ENCODE peak calls at places on chromosomes 7 and 10, in five cellular contexts. One of them, this sample, is unnamed. For H3K4me1, the result is how much of the 10 kb centered on the place peaks cover.

GRCh38 chr10:119315128-119316001 is 108.0 kb downstream of the GRK5 start:
- DNase-seq in GM12878: peak
- DNase-seq in heart right ventricle: peak
- DNase-seq in A549: peak
- DNase-seq in kidney: peak
- DNase-seq in this sample: peak

GRCh38 chr10:118873738-118874105 is 119.0 kb upstream of the CACUL1 start:
- DNase-seq in GM12878: no peak
- DNase-seq in heart right ventricle: no peak
- DNase-seq in A549: no peak
- DNase-seq in kidney: no peak
- DNase-seq in this sample: no peak

GRCh38 chr7:48481235-48481634 is 310.0 kb downstream of the ABCA13 start:
- DNase-seq in GM12878: no peak
- DNase-seq in heart right ventricle: no peak
- DNase-seq in A549: no peak
- DNase-seq in kidney: no peak
- DNase-seq in this sample: no peak

GRCh38 chr7:391961-392524 is 102.1 kb downstream of the FOXL3 start:
- DNase-seq in GM12878: no peak
- DNase-seq in heart right ventricle: no peak
- DNase-seq in A549: no peak
- DNase-seq in kidney: peak
- DNase-seq in this sample: no peak

GRCh38 chr7:29087840-29088169 is 58.5 kb downstream of the CPVL start:
- DNase-seq in GM12878: no peak
- DNase-seq in heart right ventricle: no peak
- DNase-seq in A549: no peak
- DNase-seq in kidney: no peak
- DNase-seq in this sample: no peak

GRCh38 chr10:86071145-86071544 is 295.4 kb downstream of the GRID1 start:
- DNase-seq in GM12878: no peak
- DNase-seq in heart right ventricle: no peak
- DNase-seq in A549: no peak
- DNase-seq in kidney: no peak
- DNase-seq in this sample: no peak

GRCh38 chr10:113959383-113959760 is 84.3 kb upstream of the ADRB1 start:
- DNase-seq in GM12878: no peak
- DNase-seq in heart right ventricle: no peak
- DNase-seq in A549: no peak
- DNase-seq in kidney: no peak
- DNase-seq in this sample: no peak

GRCh38 chr7:1103009-1103788 is 15.3 kb downstream of the GPER1 start:
- DNase-seq in GM12878: peak
- DNase-seq in heart right ventricle: no peak
- DNase-seq in A549: no peak
- DNase-seq in kidney: peak
- DNase-seq in this sample: no peak

GRCh38 chr10:59843733-59844132 is 62.6 kb downstream of the CCDC6 start:
- DNase-seq in GM12878: no peak
- DNase-seq in heart right ventricle: no peak
- DNase-seq in A549: no peak
- DNase-seq in kidney: no peak
- DNase-seq in this sample: no peak

GRCh38 chr7:20393021-20394015 is 62.6 kb downstream of the ITGB8 start:
- DNase-seq in GM12878: peak
- DNase-seq in heart right ventricle: no peak
- DNase-seq in A549: no peak
- DNase-seq in kidney: no peak
- DNase-seq in this sample: no peak

GRCh38 chr7:14841850-14842249 is 60.7 kb downstream of the DGKB start:
- DNase-seq in GM12878: no peak
- DNase-seq in heart right ventricle: no peak
- DNase-seq in A549: no peak
- DNase-seq in kidney: no peak
- DNase-seq in this sample: no peak

GRCh38 chr7:36497775-36498174 is 108.1 kb downstream of the ANLN start:
- DNase-seq in GM12878: no peak
- DNase-seq in heart right ventricle: no peak
- DNase-seq in A549: no peak
- DNase-seq in kidney: no peak
- DNase-seq in this sample: no peak

GRCh38 chr10:34029455-34029854 is 695.0 kb upstream of the NRP1 start:
- DNase-seq in GM12878: no peak
- DNase-seq in heart right ventricle: no peak
- DNase-seq in A549: no peak
- DNase-seq in kidney: no peak
- DNase-seq in this sample: no peak

GRCh38 chr7:81029523-81029922 is 110.7 kb upstream of the SEMA3C start:
- DNase-seq in GM12878: no peak
- DNase-seq in heart right ventricle: no peak
- DNase-seq in A549: no peak
- DNase-seq in kidney: no peak
- DNase-seq in this sample: no peak

GRCh38 chr7:134712196-134712595 is 65.5 kb downstream of the BPGM start:
- DNase-seq in GM12878: no peak
- DNase-seq in heart right ventricle: no peak
- DNase-seq in A549: no peak
- DNase-seq in kidney: no peak
- DNase-seq in this sample: no peak

GRCh38 chr10:112520864-112521263 is 73.8 kb downstream of the VTI1A start:
- DNase-seq in GM12878: no peak
- DNase-seq in heart right ventricle: no peak
- DNase-seq in A549: no peak
- DNase-seq in kidney: no peak
- DNase-seq in this sample: no peak

GRCh38 chr7:130695840-130696239 is 9.5 kb upstream of the TSGA13 start:
- DNase-seq in GM12878: no peak
- DNase-seq in heart right ventricle: no peak
- DNase-seq in A549: peak
- DNase-seq in kidney: no peak
- DNase-seq in this sample: no peak

GRCh38 chr7:149027560-149028345 is 552 bp downstream of the PDIA4 start:
- DNase-seq in GM12878: no peak
- DNase-seq in heart right ventricle: no peak
- DNase-seq in A549: peak
- DNase-seq in kidney: no peak
- DNase-seq in this sample: no peak

GRCh38 chr10:68043030-68043429 is 32.1 kb downstream of the HERC4 start:
- DNase-seq in GM12878: no peak
- DNase-seq in heart right ventricle: no peak
- DNase-seq in A549: no peak
- DNase-seq in kidney: no peak
- DNase-seq in this sample: no peak

GRCh38 chr7:23469150-23469960 is 936 bp downstream of the IGF2BP3 start:
- DNase-seq in GM12878: no peak
- DNase-seq in heart right ventricle: no peak
- DNase-seq in A549: no peak
- DNase-seq in kidney: no peak
- DNase-seq in this sample: no peak

GRCh38 chr10:11026761-11027160 is 9.1 kb downstream of the CELF2 start:
- DNase-seq in GM12878: no peak
- DNase-seq in heart right ventricle: no peak
- DNase-seq in A549: no peak
- DNase-seq in kidney: no peak
- DNase-seq in this sample: no peak

DNA sequence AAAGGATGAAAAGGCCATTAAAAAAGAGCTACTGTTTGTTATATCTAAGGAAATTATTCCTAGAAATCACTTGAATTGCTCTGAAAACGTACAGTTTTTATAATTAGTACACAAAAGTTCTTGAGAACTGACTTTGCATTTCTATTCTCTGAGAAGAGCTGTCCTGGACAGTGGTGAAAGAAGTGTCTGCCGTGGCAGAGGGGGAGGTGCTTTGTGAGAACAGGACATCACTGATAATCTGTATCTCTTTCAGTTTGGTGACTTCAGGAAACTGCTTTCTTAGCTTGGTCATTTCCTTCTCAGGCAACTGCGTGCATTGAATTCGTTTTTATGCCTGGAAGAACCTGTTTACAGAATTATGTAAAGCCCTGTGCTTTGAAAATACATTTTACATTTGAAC is 52.1 kb downstream of the POLL start:
- DNase-seq in GM12878: no peak
- DNase-seq in heart right ventricle: no peak
- DNase-seq in A549: no peak
- DNase-seq in kidney: no peak
- DNase-seq in this sample: no peak
- H3K27ac ChIP-seq in GM12878: no peak
- H3K27ac ChIP-seq in heart right ventricle: no peak
- H3K27ac ChIP-seq in A549: no peak
- H3K27ac ChIP-seq in kidney: no peak
- H3K27ac ChIP-seq in this sample: no peak

GRCh38 chr7:21939858-21940322 is 5.8 kb downstream of the CDCA7L start:
- DNase-seq in GM12878: no peak
- DNase-seq in heart right ventricle: no peak
- DNase-seq in A549: no peak
- DNase-seq in kidney: no peak
- DNase-seq in this sample: no peak

GRCh38 chr7:21942955-21943354 is 2.7 kb downstream of the CDCA7L start:
- DNase-seq in GM12878: no peak
- DNase-seq in heart right ventricle: no peak
- DNase-seq in A549: no peak
- DNase-seq in kidney: no peak
- DNase-seq in this sample: no peak

GRCh38 chr7:21943436-21943835 is 2.3 kb downstream of the CDCA7L start:
- DNase-seq in GM12878: no peak
- DNase-seq in heart right ventricle: no peak
- DNase-seq in A549: no peak
- DNase-seq in kidney: no peak
- DNase-seq in this sample: no peak

GRCh38 chr7:21939136-21939857 is 6.4 kb downstream of the CDCA7L start:
- DNase-seq in GM12878: peak
- DNase-seq in heart right ventricle: no peak
- DNase-seq in A549: no peak
- DNase-seq in kidney: no peak
- DNase-seq in this sample: no peak

GRCh38 chr7:21941570-21942224 is 4.0 kb downstream of the CDCA7L start:
- DNase-seq in GM12878: peak
- DNase-seq in heart right ventricle: no peak
- DNase-seq in A549: no peak
- DNase-seq in kidney: no peak
- DNase-seq in this sample: no peak
- H3K4me1 ChIP-seq in GM12878: under half
- H3K4me1 ChIP-seq in heart right ventricle: under half
- H3K4me1 ChIP-seq in A549: under half
- H3K4me1 ChIP-seq in kidney: under half
- H3K4me1 ChIP-seq in this sample: under half

GRCh38 chr10:126198681-126199080 is 189.6 kb downstream of the ADAM12 start:
- DNase-seq in GM12878: no peak
- DNase-seq in heart right ventricle: no peak
- DNase-seq in A549: no peak
- DNase-seq in kidney: no peak
- DNase-seq in this sample: no peak
- H3K27ac ChIP-seq in GM12878: no peak
- H3K27ac ChIP-seq in heart right ventricle: no peak
- H3K27ac ChIP-seq in A549: peak
- H3K27ac ChIP-seq in kidney: no peak
- H3K27ac ChIP-seq in this sample: no peak

DNA sequence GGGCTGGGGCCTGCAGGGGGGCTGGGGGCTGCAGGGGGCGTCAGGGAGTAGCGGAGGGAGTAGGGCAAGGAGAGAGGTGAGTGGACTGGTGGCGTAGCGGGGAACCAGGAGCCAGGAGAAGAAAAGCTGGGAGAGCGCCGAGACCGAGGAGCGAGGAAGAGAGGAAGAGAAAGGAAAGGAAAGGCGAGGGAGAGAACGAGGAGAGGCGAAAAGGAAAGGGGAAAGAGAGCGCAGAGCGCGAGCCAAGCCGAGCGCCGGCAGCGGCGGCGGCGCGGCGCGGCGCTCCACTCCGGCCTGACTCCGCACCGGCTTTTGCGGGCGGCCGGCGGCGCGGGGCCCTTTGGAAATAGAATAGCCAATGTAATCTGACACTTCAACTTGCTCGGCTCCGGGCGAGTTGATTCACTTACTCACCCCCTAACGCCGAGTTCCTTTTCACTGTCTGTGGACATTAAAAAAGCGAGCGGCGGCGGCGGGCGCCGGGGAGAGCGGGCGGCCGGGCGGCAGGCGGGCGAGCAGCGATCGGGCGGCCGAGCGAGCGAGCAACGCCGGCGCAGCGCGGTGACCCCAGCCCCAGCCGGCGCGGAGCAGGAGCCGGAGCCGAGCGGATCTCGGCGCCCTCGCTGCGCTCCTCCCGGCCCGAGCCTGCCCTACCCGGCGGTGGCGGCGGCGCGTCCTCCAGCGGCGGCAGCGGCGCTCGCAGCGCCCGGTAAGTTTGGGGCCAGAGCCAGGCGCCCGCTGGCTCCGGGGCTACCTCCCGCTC is at the start of gene ZMIZ1:
- DNase-seq in GM12878: no peak
- DNase-seq in heart right ventricle: peak
- DNase-seq in A549: peak
- DNase-seq in kidney: peak
- DNase-seq in this sample: peak
- H3K4me1 ChIP-seq in GM12878: under half
- H3K4me1 ChIP-seq in heart right ventricle: under half
- H3K4me1 ChIP-seq in A549: under half
- H3K4me1 ChIP-seq in kidney: under half
- H3K4me1 ChIP-seq in this sample: under half

GRCh38 chr10:49186613-49187012 is 1.6 kb downstream of the TMEM273 start:
- DNase-seq in GM12878: no peak
- DNase-seq in heart right ventricle: no peak
- DNase-seq in A549: no peak
- DNase-seq in kidney: no peak
- DNase-seq in this sample: no peak
- H3K27ac ChIP-seq in GM12878: no peak
- H3K27ac ChIP-seq in heart right ventricle: no peak
- H3K27ac ChIP-seq in A549: no peak
- H3K27ac ChIP-seq in kidney: no peak
- H3K27ac ChIP-seq in this sample: no peak

GRCh38 chr10:66926841-66927240 is 1.0 kb downstream of the LRRTM3 start:
- DNase-seq in GM12878: no peak
- DNase-seq in heart right ventricle: no peak
- DNase-seq in A549: no peak
- DNase-seq in kidney: no peak
- DNase-seq in this sample: no peak
- H3K4me1 ChIP-seq in GM12878: under half
- H3K4me1 ChIP-seq in heart right ventricle: under half
- H3K4me1 ChIP-seq in A549: under half
- H3K4me1 ChIP-seq in kidney: under half
- H3K4me1 ChIP-seq in this sample: under half

GRCh38 chr10:101066146-101066889 is 4.5 kb downstream of the KAZALD1 start:
- DNase-seq in GM12878: no peak
- DNase-seq in heart right ventricle: peak
- DNase-seq in A549: peak
- DNase-seq in kidney: peak
- DNase-seq in this sample: peak
- H3K27ac ChIP-seq in GM12878: no peak
- H3K27ac ChIP-seq in heart right ventricle: peak
- H3K27ac ChIP-seq in A549: peak
- H3K27ac ChIP-seq in kidney: peak
- H3K27ac ChIP-seq in this sample: peak

GRCh38 chr7:5352440-5353010 is 69.8 kb downstream of the SLC29A4 start:
- DNase-seq in GM12878: no peak
- DNase-seq in heart right ventricle: no peak
- DNase-seq in A549: no peak
- DNase-seq in kidney: no peak
- DNase-seq in this sample: no peak
- H3K4me1 ChIP-seq in GM12878: under half
- H3K4me1 ChIP-seq in heart right ventricle: under half
- H3K4me1 ChIP-seq in A549: under half
- H3K4me1 ChIP-seq in kidney: under half
- H3K4me1 ChIP-seq in this sample: under half

GRCh38 chr7:75054744-75055527 is 18.7 kb downstream of the RCC1L start:
- DNase-seq in GM12878: no peak
- DNase-seq in heart right ventricle: peak
- DNase-seq in A549: no peak
- DNase-seq in kidney: no peak
- DNase-seq in this sample: peak
- H3K27ac ChIP-seq in GM12878: no peak
- H3K27ac ChIP-seq in heart right ventricle: peak
- H3K27ac ChIP-seq in A549: no peak
- H3K27ac ChIP-seq in kidney: no peak
- H3K27ac ChIP-seq in this sample: peak

This sample was measured in ascending aorta.